ENCODE peak calls at places on chromosome 12, in nine cellular contexts. V, E, A, R, C, T, M, W and F are unnamed samples.

GRCh38 chr12:25526778-25527177 is 26.3 kb downstream of the LMNTD1 start:
- DNase-seq in W (no peak), T (no peak), R (no peak), A (no peak), V (no peak), E (no peak), M (no peak), C (no peak), F (no peak)

GRCh38 chr12:76356094-76356493 is 7.9 kb upstream of the BBS10 start:
- DNase-seq in M (no peak), W (no peak), R (no peak), V (no peak), C (no peak), A (no peak), T (no peak), E (no peak), F (no peak)

GRCh38 chr12:103928736-103929050 is 1.5 kb upstream of the HSP90B1 start:
- DNase-seq in E (no peak), T (peak; percentile 17), W (peak; percentile 75), C (no peak), M (no peak), V (no peak), A (peak; percentile 86), R (no peak), F (no peak)

GRCh38 chr12:124195226-124195938 is 99.5 kb upstream of the RFLNA start:
- DNase-seq in T (no peak), A (no peak), C (no peak), W (no peak), M (no peak), E (no peak), V (no peak), R (no peak), F (no peak)

GRCh38 chr12:109331546-109331945 is 16.2 kb upstream of the MYO1H start:
- DNase-seq in T (no peak), V (no peak), E (no peak), W (no peak), A (no peak), C (no peak), M (no peak), R (no peak), F (no peak)

GRCh38 chr12:26845057-26845666 is 12.2 kb upstream of the ITPR2 start:
- DNase-seq in T (peak; percentile 72), M (peak; percentile 21), C (peak; percentile 56), V (no peak), E (no peak), A (no peak), R (peak; percentile 54), W (no peak), F (no peak)

GRCh38 chr12:64551676-64552075 is 58.6 kb upstream of the RASSF3 start:
- DNase-seq in T (no peak), W (no peak), C (no peak), M (no peak), A (no peak), R (no peak), E (peak; percentile 38), V (no peak), F (no peak)

GRCh38 chr12:53207042-53207441 is at the start of gene ITGB7:
- DNase-seq in C (no peak), E (no peak), R (no peak), A (peak; percentile 90), T (no peak), V (peak; percentile 57), W (peak; percentile 84), M (no peak), F (no peak)

GRCh38 chr12:10701226-10701681 is 21.9 kb downstream of the YBX3 start:
- DNase-seq in T (no peak), W (peak; percentile 60), M (no peak), C (no peak), V (peak; percentile 16), E (peak; percentile 36), A (no peak), R (no peak), F (no peak)

GRCh38 chr12:63323942-63324341 is 172.9 kb upstream of the AVPR1A start:
- DNase-seq in A (no peak), R (no peak), V (no peak), M (no peak), W (no peak), C (no peak), E (no peak), T (no peak), F (no peak)

GRCh38 chr12:101773560-101774206 is 34.4 kb upstream of the SYCP3 start:
- DNase-seq in A (no peak), E (peak; percentile 28), V (peak; percentile 26), R (peak; percentile 69), C (peak; percentile 41), T (peak; percentile 74), W (peak; percentile 82), M (peak; percentile 76), F (no peak)

GRCh38 chr12:109561711-109562030 is 11.6 kb downstream of the MMAB start:
- DNase-seq in A (no peak), R (no peak), E (no peak), T (no peak), V (no peak), C (no peak), W (no peak), M (no peak), F (no peak)

GRCh38 chr12:101018540-101018939 is 191.5 kb downstream of the SLC5A8 start:
- DNase-seq in R (peak; percentile 96), C (no peak), W (no peak), M (no peak), E (peak; percentile 40), T (peak; percentile 77), V (no peak), A (no peak), F (no peak)

GRCh38 chr12:6953417-6954315 is 2.5 kb downstream of the PTPN6 start:
- DNase-seq in W (peak; percentile 90), E (no peak), M (no peak), A (peak; percentile 94), V (peak; percentile 78), R (peak; percentile 62), C (no peak), T (no peak), F (no peak)